ENCODE peak calls at places on chromosome 5, in nine cellular contexts. One of them, this sample, is unnamed.

GRCh38 chr5:91848453-91848852 is 465.3 kb upstream of the ARRDC3 start:
- DNase-seq in body of pancreas: no peak
- DNase-seq in sigmoid colon: no peak
- DNase-seq in ovary: no peak
- DNase-seq in adrenal gland: no peak
- DNase-seq in A549: peak; percentile 79
- DNase-seq in breast epithelium: no peak
- DNase-seq in gastrocnemius medialis: no peak
- DNase-seq in thyroid gland: no peak
- DNase-seq in this sample: no peak

GRCh38 chr5:154967419-154968024 is 26.6 kb downstream of the MRPL22 start:
- DNase-seq in adrenal gland: no peak
- DNase-seq in thyroid gland: no peak
- DNase-seq in ovary: no peak
- DNase-seq in breast epithelium: no peak
- DNase-seq in body of pancreas: no peak
- DNase-seq in sigmoid colon: no peak
- DNase-seq in A549: peak; percentile 14
- DNase-seq in gastrocnemius medialis: no peak
- DNase-seq in this sample: no peak

GRCh38 chr5:143235423-143235822 is 168.1 kb downstream of the NR3C1 start:
- DNase-seq in A549: no peak
- DNase-seq in breast epithelium: no peak
- DNase-seq in ovary: no peak
- DNase-seq in adrenal gland: no peak
- DNase-seq in thyroid gland: no peak
- DNase-seq in body of pancreas: no peak
- DNase-seq in gastrocnemius medialis: peak; percentile 47
- DNase-seq in sigmoid colon: peak; percentile 64
- DNase-seq in this sample: no peak

GRCh38 chr5:170479484-170479883 is 24.3 kb upstream of the KCNIP1 start:
- DNase-seq in A549: peak; percentile 61
- DNase-seq in ovary: no peak
- DNase-seq in body of pancreas: peak; percentile 60
- DNase-seq in thyroid gland: no peak
- DNase-seq in adrenal gland: no peak
- DNase-seq in gastrocnemius medialis: no peak
- DNase-seq in sigmoid colon: no peak
- DNase-seq in breast epithelium: no peak
- DNase-seq in this sample: no peak

GRCh38 chr5:169763437-169764301 is 126.6 kb downstream of the DOCK2 start:
- DNase-seq in adrenal gland: no peak
- DNase-seq in sigmoid colon: no peak
- DNase-seq in A549: no peak
- DNase-seq in thyroid gland: no peak
- DNase-seq in body of pancreas: no peak
- DNase-seq in breast epithelium: no peak
- DNase-seq in ovary: no peak
- DNase-seq in gastrocnemius medialis: no peak
- DNase-seq in this sample: no peak

GRCh38 chr5:61974680-61975079 is 331.3 kb upstream of the KIF2A start:
- DNase-seq in sigmoid colon: no peak
- DNase-seq in breast epithelium: no peak
- DNase-seq in adrenal gland: no peak
- DNase-seq in A549: no peak
- DNase-seq in gastrocnemius medialis: no peak
- DNase-seq in body of pancreas: no peak
- DNase-seq in thyroid gland: no peak
- DNase-seq in ovary: no peak
- DNase-seq in this sample: no peak

GRCh38 chr5:35815089-35815936 is 41.4 kb upstream of the IL7R start:
- DNase-seq in ovary: no peak
- DNase-seq in thyroid gland: no peak
- DNase-seq in A549: peak; percentile 27
- DNase-seq in breast epithelium: no peak
- DNase-seq in sigmoid colon: no peak
- DNase-seq in body of pancreas: no peak
- DNase-seq in adrenal gland: no peak
- DNase-seq in gastrocnemius medialis: no peak
- DNase-seq in this sample: no peak

GRCh38 chr5:160291467-160291866 is 20.9 kb downstream of the CCNJL start:
- DNase-seq in breast epithelium: peak; percentile 52
- DNase-seq in sigmoid colon: no peak
- DNase-seq in adrenal gland: no peak
- DNase-seq in gastrocnemius medialis: no peak
- DNase-seq in A549: no peak
- DNase-seq in body of pancreas: no peak
- DNase-seq in thyroid gland: no peak
- DNase-seq in ovary: no peak
- DNase-seq in this sample: peak; percentile 13

GRCh38 chr5:81161012-81161601 is 72.0 kb upstream of the CKMT2 start:
- DNase-seq in A549: no peak
- DNase-seq in sigmoid colon: no peak
- DNase-seq in ovary: no peak
- DNase-seq in adrenal gland: no peak
- DNase-seq in body of pancreas: no peak
- DNase-seq in gastrocnemius medialis: no peak
- DNase-seq in thyroid gland: no peak
- DNase-seq in breast epithelium: no peak
- DNase-seq in this sample: peak; percentile 60

GRCh38 chr5:74394543-74394923 is 246.0 kb downstream of the ENC1 start:
- DNase-seq in A549: no peak
- DNase-seq in adrenal gland: no peak
- DNase-seq in sigmoid colon: no peak
- DNase-seq in breast epithelium: no peak
- DNase-seq in thyroid gland: no peak
- DNase-seq in ovary: no peak
- DNase-seq in body of pancreas: no peak
- DNase-seq in gastrocnemius medialis: no peak
- DNase-seq in this sample: no peak

GRCh38 chr5:154708845-154709244 is 46.3 kb upstream of the LARP1 start:
- DNase-seq in breast epithelium: no peak
- DNase-seq in thyroid gland: no peak
- DNase-seq in gastrocnemius medialis: no peak
- DNase-seq in A549: no peak
- DNase-seq in adrenal gland: no peak
- DNase-seq in ovary: no peak
- DNase-seq in body of pancreas: no peak
- DNase-seq in sigmoid colon: peak; percentile 12
- DNase-seq in this sample: no peak

GRCh38 chr5:103258957-103259704 is 568 bp downstream of the MACIR start:
- DNase-seq in A549: peak; percentile 81
- DNase-seq in gastrocnemius medialis: peak; percentile 32
- DNase-seq in sigmoid colon: peak; percentile 74
- DNase-seq in thyroid gland: peak; percentile 74
- DNase-seq in ovary: peak; percentile 63
- DNase-seq in breast epithelium: peak; percentile 18
- DNase-seq in body of pancreas: peak; percentile 50
- DNase-seq in adrenal gland: peak; percentile 61
- DNase-seq in this sample: peak; percentile 72

GRCh38 chr5:120540097-120540496 is 76.0 kb downstream of the PRR16 start:
- DNase-seq in breast epithelium: no peak
- DNase-seq in A549: no peak
- DNase-seq in ovary: no peak
- DNase-seq in body of pancreas: no peak
- DNase-seq in gastrocnemius medialis: no peak
- DNase-seq in adrenal gland: no peak
- DNase-seq in sigmoid colon: no peak
- DNase-seq in thyroid gland: no peak
- DNase-seq in this sample: no peak

GRCh38 chr5:145856285-145856818 is 16.5 kb downstream of the GRXCR2 start:
- DNase-seq in thyroid gland: peak; percentile 51
- DNase-seq in adrenal gland: peak; percentile 82
- DNase-seq in gastrocnemius medialis: peak; percentile 14
- DNase-seq in A549: no peak
- DNase-seq in sigmoid colon: peak; percentile 79
- DNase-seq in breast epithelium: peak; percentile 43
- DNase-seq in ovary: peak; percentile 57
- DNase-seq in body of pancreas: peak; percentile 25
- DNase-seq in this sample: no peak

GRCh38 chr5:115543365-115543700 is 1.2 kb downstream of the FEM1C start:
- DNase-seq in thyroid gland: peak; percentile 10
- DNase-seq in sigmoid colon: no peak
- DNase-seq in adrenal gland: no peak
- DNase-seq in ovary: no peak
- DNase-seq in body of pancreas: peak; percentile 18
- DNase-seq in breast epithelium: no peak
- DNase-seq in A549: no peak
- DNase-seq in gastrocnemius medialis: no peak
- DNase-seq in this sample: no peak

GRCh38 chr5:115541586-115541985 is 3.0 kb downstream of the FEM1C start:
- DNase-seq in gastrocnemius medialis: no peak
- DNase-seq in ovary: no peak
- DNase-seq in sigmoid colon: no peak
- DNase-seq in breast epithelium: no peak
- DNase-seq in body of pancreas: no peak
- DNase-seq in adrenal gland: no peak
- DNase-seq in thyroid gland: no peak
- DNase-seq in A549: no peak
- DNase-seq in this sample: no peak

GRCh38 chr5:115542651-115543364 is 1.8 kb downstream of the FEM1C start:
- DNase-seq in thyroid gland: no peak
- DNase-seq in A549: no peak
- DNase-seq in gastrocnemius medialis: no peak
- DNase-seq in breast epithelium: no peak
- DNase-seq in adrenal gland: peak; percentile 58
- DNase-seq in body of pancreas: no peak
- DNase-seq in ovary: no peak
- DNase-seq in sigmoid colon: no peak
- DNase-seq in this sample: no peak

GRCh38 chr5:115543931-115544370 is 624 bp downstream of the FEM1C start:
- DNase-seq in A549: peak; percentile 23
- DNase-seq in adrenal gland: peak; percentile 77
- DNase-seq in breast epithelium: peak; percentile 42
- DNase-seq in thyroid gland: peak; percentile 50
- DNase-seq in gastrocnemius medialis: peak; percentile 57
- DNase-seq in sigmoid colon: peak; percentile 71
- DNase-seq in body of pancreas: peak; percentile 66
- DNase-seq in ovary: no peak
- DNase-seq in this sample: peak; percentile 61

GRCh38 chr5:115542076-115542475 is 2.5 kb downstream of the FEM1C start:
- DNase-seq in gastrocnemius medialis: no peak
- DNase-seq in sigmoid colon: no peak
- DNase-seq in body of pancreas: no peak
- DNase-seq in adrenal gland: no peak
- DNase-seq in A549: no peak
- DNase-seq in thyroid gland: no peak
- DNase-seq in ovary: no peak
- DNase-seq in breast epithelium: no peak
- DNase-seq in this sample: no peak
- H3K27ac ChIP-seq in gastrocnemius medialis: peak overlapping the region; percentile 99
- H3K27ac ChIP-seq in sigmoid colon: peak overlapping the region; percentile 97
- H3K27ac ChIP-seq in body of pancreas: no peak overlapping the region
- H3K27ac ChIP-seq in adrenal gland: no peak overlapping the region
- H3K27ac ChIP-seq in A549: no peak overlapping the region
- H3K27ac ChIP-seq in thyroid gland: no peak overlapping the region
- H3K27ac ChIP-seq in ovary: no peak overlapping the region
- H3K27ac ChIP-seq in breast epithelium: peak overlapping the region; percentile 99
- H3K27ac ChIP-seq in this sample: peak overlapping the region; percentile 99

DNA sequence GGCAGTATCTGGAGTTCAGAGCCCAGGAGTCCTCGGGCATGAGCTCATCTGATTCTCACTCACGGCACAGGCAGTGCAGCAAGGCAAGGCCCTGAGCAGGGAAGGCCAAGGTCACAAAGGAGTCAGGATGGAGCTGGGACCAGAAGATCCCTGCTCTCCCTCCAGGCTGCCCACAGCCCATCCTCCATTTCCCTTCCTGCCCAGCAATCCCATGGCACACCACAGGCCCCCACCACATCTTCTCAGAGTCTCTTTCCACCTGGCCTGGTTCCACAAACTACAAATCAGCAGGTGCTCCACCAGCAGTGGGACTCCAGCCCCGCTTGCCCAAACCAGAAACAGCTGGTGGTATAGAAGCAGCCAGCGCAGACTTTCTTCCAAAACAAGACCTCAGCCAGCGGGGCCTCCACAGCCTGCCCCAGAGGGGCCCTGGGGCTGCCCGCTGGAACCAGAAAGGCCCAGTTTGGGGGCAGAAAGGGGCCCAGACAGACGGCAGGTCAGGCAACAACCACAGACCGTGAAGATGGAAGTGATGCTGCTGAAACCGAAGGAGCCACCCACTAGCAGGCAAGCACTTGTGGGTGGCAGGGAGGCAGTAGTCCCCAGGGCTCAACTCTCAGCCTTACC is 12.2 kb downstream of the TNIP1 start:
- DNase-seq in thyroid gland: peak; percentile 46
- DNase-seq in adrenal gland: no peak
- DNase-seq in gastrocnemius medialis: peak; percentile 83
- DNase-seq in A549: no peak
- DNase-seq in ovary: peak; percentile 35
- DNase-seq in body of pancreas: no peak
- DNase-seq in breast epithelium: no peak
- DNase-seq in sigmoid colon: no peak
- DNase-seq in this sample: no peak
- H3K4me1 ChIP-seq in thyroid gland: peaks cover 73% of the 10 kb centered on the region
- H3K4me1 ChIP-seq in adrenal gland: peaks cover 27% of the 10 kb centered on the region
- H3K4me1 ChIP-seq in gastrocnemius medialis: peaks cover 92% of the 10 kb centered on the region
- H3K4me1 ChIP-seq in A549: peaks cover 59% of the 10 kb centered on the region
- H3K4me1 ChIP-seq in ovary: peaks cover 28% of the 10 kb centered on the region
- H3K4me1 ChIP-seq in body of pancreas: peaks cover 67% of the 10 kb centered on the region
- H3K4me1 ChIP-seq in breast epithelium: no peaks in the 10 kb centered on the region
- H3K4me1 ChIP-seq in sigmoid colon: peaks cover 64% of the 10 kb centered on the region
- H3K4me1 ChIP-seq in this sample: peaks cover 8% of the 10 kb centered on the region

GRCh38 chr5:6597557-6597956 is 35.3 kb downstream of the NSUN2 start:
- DNase-seq in ovary: no peak
- DNase-seq in breast epithelium: no peak
- DNase-seq in gastrocnemius medialis: no peak
- DNase-seq in adrenal gland: peak; percentile 21
- DNase-seq in sigmoid colon: no peak
- DNase-seq in body of pancreas: no peak
- DNase-seq in thyroid gland: no peak
- DNase-seq in A549: no peak
- DNase-seq in this sample: no peak
- TF ChIP-seq POLR2A in ovary: no peak
- TF ChIP-seq POLR2A in breast epithelium: no peak
- TF ChIP-seq POLR2A in gastrocnemius medialis: no peak
- TF ChIP-seq POLR2A in adrenal gland: no peak
- TF ChIP-seq POLR2A in sigmoid colon: no peak
- TF ChIP-seq POLR2A in body of pancreas: no peak
- TF ChIP-seq POLR2A in thyroid gland: no peak
- TF ChIP-seq POLR2A in A549: no peak
- TF ChIP-seq POLR2A in this sample: no peak

GRCh38 chr5:141872496-141873356 is 5.5 kb downstream of the PCDH1 start:
- DNase-seq in adrenal gland: peak; percentile 35
- DNase-seq in gastrocnemius medialis: no peak
- DNase-seq in ovary: no peak
- DNase-seq in sigmoid colon: no peak
- DNase-seq in thyroid gland: no peak
- DNase-seq in A549: no peak
- DNase-seq in body of pancreas: no peak
- DNase-seq in breast epithelium: peak; percentile 15
- DNase-seq in this sample: no peak
- H3K27ac ChIP-seq in adrenal gland: no peak overlapping the region
- H3K27ac ChIP-seq in gastrocnemius medialis: no peak overlapping the region
- H3K27ac ChIP-seq in ovary: no peak overlapping the region
- H3K27ac ChIP-seq in sigmoid colon: no peak overlapping the region
- H3K27ac ChIP-seq in thyroid gland: no peak overlapping the region
- H3K27ac ChIP-seq in A549: no peak overlapping the region
- H3K27ac ChIP-seq in body of pancreas: no peak overlapping the region
- H3K27ac ChIP-seq in breast epithelium: peak overlapping the region; percentile 50
- H3K27ac ChIP-seq in this sample: no peak overlapping the region

DNA sequence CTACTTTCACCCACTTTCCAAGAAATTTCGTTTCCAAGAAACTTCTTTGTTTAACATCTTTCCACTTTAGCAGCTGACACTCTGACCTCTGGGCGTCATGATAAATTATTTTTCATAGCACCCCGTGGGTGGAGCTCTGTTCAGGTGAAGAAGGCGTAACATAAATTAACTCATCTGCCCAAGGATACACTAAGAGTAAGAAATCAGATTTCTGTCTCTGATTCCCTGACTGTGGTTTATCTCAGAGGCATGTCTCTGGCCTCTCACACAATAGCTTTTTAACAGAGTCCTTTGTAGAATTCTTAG is 63.9 kb upstream of the RICTOR start:
- DNase-seq in gastrocnemius medialis: no peak
- DNase-seq in thyroid gland: no peak
- DNase-seq in sigmoid colon: no peak
- DNase-seq in body of pancreas: no peak
- DNase-seq in ovary: no peak
- DNase-seq in breast epithelium: no peak
- DNase-seq in A549: no peak
- DNase-seq in adrenal gland: no peak
- DNase-seq in this sample: no peak
- H3K4me1 ChIP-seq in gastrocnemius medialis: no peaks in the 10 kb centered on the region
- H3K4me1 ChIP-seq in thyroid gland: no peaks in the 10 kb centered on the region
- H3K4me1 ChIP-seq in sigmoid colon: no peaks in the 10 kb centered on the region
- H3K4me1 ChIP-seq in body of pancreas: no peaks in the 10 kb centered on the region
- H3K4me1 ChIP-seq in ovary: no peaks in the 10 kb centered on the region
- H3K4me1 ChIP-seq in breast epithelium: no peaks in the 10 kb centered on the region
- H3K4me1 ChIP-seq in A549: peaks cover 43% of the 10 kb centered on the region
- H3K4me1 ChIP-seq in adrenal gland: no peaks in the 10 kb centered on the region
- H3K4me1 ChIP-seq in this sample: no peaks in the 10 kb centered on the region